ENCODE peak calls at places on chromosomes 3 and 15, in four cellular contexts. L is fibroblast of pulmonary artery, F is upper lobe of right lung, J is heart left ventricle. K is an unnamed sample.

GRCh38 chr3:151197981-151198767 is 4.8 kb downstream of the GPR171 start:
- DNase-seq in F (no peak), L (peak), J (no peak), K (no peak)

GRCh38 chr3:159260049-159260662 is 458.3 kb downstream of the MFSD1 start:
- DNase-seq in L (peak), F (no peak), J (no peak), K (peak)

GRCh38 chr15:49415638-49416037 is 7.4 kb upstream of the FGF7 start:
- DNase-seq in J (no peak), F (no peak), L (peak), K (peak)

GRCh38 chr15:68384451-68385239 is 47.3 kb downstream of the ITGA11 start:
- DNase-seq in J (no peak), L (peak), F (peak), K (peak)

GRCh38 chr3:195595778-195596531 is 12.2 kb upstream of the APOD start:
- DNase-seq in L (no peak), J (no peak), F (no peak), K (no peak)

GRCh38 chr3:56251343-56251945 is 216.8 kb downstream of the ERC2 start:
- DNase-seq in L (peak), J (no peak), F (no peak), K (peak)

GRCh38 chr15:90046846-90047481 is 45.8 kb downstream of the ZNF710 start:
- DNase-seq in F (peak), J (no peak), L (no peak), K (no peak)

GRCh38 chr3:28286595-28286994 is 45.2 kb downstream of the CMC1 start:
- DNase-seq in L (peak), F (no peak), J (no peak), K (peak)

GRCh38 chr3:32105291-32106131 is 909 bp upstream of the GPD1L start:
- DNase-seq in L (peak), J (no peak), F (no peak), K (no peak)

GRCh38 chr15:101439920-101440319 is 49.6 kb downstream of the PCSK6 start:
- DNase-seq in L (peak), F (no peak), J (no peak), K (peak)

GRCh38 chr15:82642656-82643055 is 4.5 kb downstream of the CPEB1 start:
- DNase-seq in J (no peak), F (no peak), L (no peak), K (no peak)

GRCh38 chr3:124410471-124410870 is 319.8 kb upstream of the UMPS start:
- DNase-seq in L (no peak), F (no peak), J (no peak), K (no peak)

GRCh38 chr3:60803812-60804211 is 447.4 kb downstream of the FHIT start:
- DNase-seq in J (no peak), L (no peak), F (no peak), K (no peak)

GRCh38 chr3:52396907-52397591 is 47.9 kb downstream of the SEMA3G start:
- DNase-seq in L (no peak), F (peak), J (no peak), K (no peak)

GRCh38 chr3:194389269-194389668 is 9.8 kb downstream of the GP5 start:
- DNase-seq in L (no peak), F (peak), J (no peak), K (no peak)

GRCh38 chr3:120418866-120419490 is 31.8 kb downstream of the FSTL1 start:
- DNase-seq in J (no peak), L (peak), F (peak), K (no peak)

GRCh38 chr3:111072016-111072891 is 638 bp downstream of the NECTIN3 start:
- DNase-seq in L (peak), F (peak), J (peak), K (no peak)

GRCh38 chr3:106635271-106635670 is 742.0 kb upstream of the CCDC54 start:
- DNase-seq in F (no peak), J (no peak), L (peak), K (peak)

GRCh38 chr3:181484026-181484425 is 227.7 kb upstream of the SOX2 start:
- DNase-seq in L (no peak), J (no peak), F (no peak), K (no peak)

GRCh38 chr3:53166781-53167291 is 5.8 kb downstream of the PRKCD start:
- DNase-seq in L (peak), J (peak), F (peak), K (peak)

GRCh38 chr15:62099171-62099601 is 32.4 kb downstream of the C2CD4A start:
- DNase-seq in F (no peak), L (peak), J (no peak), K (no peak)

GRCh38 chr3:5021571-5022092 is 42.4 kb downstream of the BHLHE40 start:
- DNase-seq in F (no peak), L (peak), J (no peak), K (no peak)

GRCh38 chr3:195147649-195148121 is 123.3 kb downstream of the XXYLT1 start:
- DNase-seq in L (peak), J (peak), F (no peak), K (no peak)

GRCh38 chr3:143751643-143752178 is 96.6 kb downstream of the SLC9A9 start:
- DNase-seq in L (no peak), F (no peak), J (no peak), K (no peak)

GRCh38 chr3:64166584-64167155 is 58.6 kb downstream of the PRICKLE2 start:
- DNase-seq in F (no peak), J (no peak), L (peak), K (no peak)
- TF ChIP-seq CTCF in F (no peak), J (peak), L (peak), K (peak)

GRCh38 chr3:177816667-177817208 is 619.5 kb upstream of the TBL1XR1 start:
- DNase-seq in J (no peak), L (peak), F (no peak), K (no peak)
- TF ChIP-seq CTCF in J (no peak), L (peak), F (no peak), K (peak)

GRCh38 chr15:81335631-81336030 is 11.7 kb upstream of the STARD5 start:
- DNase-seq in J (no peak), L (no peak), F (no peak), K (no peak)

GRCh38 chr15:81337241-81337640 is 13.3 kb upstream of the STARD5 start:
- DNase-seq in L (no peak), J (no peak), F (no peak), K (no peak)

GRCh38 chr15:81337713-81338157 is 13.8 kb upstream of the STARD5 start:
- DNase-seq in L (peak), F (no peak), J (no peak), K (no peak)

GRCh38 chr15:81334768-81335447 is 11.0 kb upstream of the STARD5 start:
- DNase-seq in L (peak), J (no peak), F (no peak), K (no peak)

GRCh38 chr15:81336568-81336967 is 12.6 kb upstream of the STARD5 start:
- DNase-seq in F (no peak), J (no peak), L (peak), K (no peak)
- TF ChIP-seq CTCF in F (peak), J (no peak), L (peak), K (peak)

GRCh38 chr3:44529927-44530326 is 25.1 kb upstream of the ZKSCAN7 start:
- DNase-seq in F (no peak), L (peak), J (no peak), K (no peak)
- TF ChIP-seq CTCF in F (no peak), L (peak), J (no peak), K (peak)

GRCh38 chr15:71780349-71780976 is 29.9 kb upstream of the NR2E3 start:
- DNase-seq in L (peak), J (no peak), F (no peak), K (peak)
- TF ChIP-seq CTCF in L (peak), J (peak), F (peak), K (peak)

DNA sequence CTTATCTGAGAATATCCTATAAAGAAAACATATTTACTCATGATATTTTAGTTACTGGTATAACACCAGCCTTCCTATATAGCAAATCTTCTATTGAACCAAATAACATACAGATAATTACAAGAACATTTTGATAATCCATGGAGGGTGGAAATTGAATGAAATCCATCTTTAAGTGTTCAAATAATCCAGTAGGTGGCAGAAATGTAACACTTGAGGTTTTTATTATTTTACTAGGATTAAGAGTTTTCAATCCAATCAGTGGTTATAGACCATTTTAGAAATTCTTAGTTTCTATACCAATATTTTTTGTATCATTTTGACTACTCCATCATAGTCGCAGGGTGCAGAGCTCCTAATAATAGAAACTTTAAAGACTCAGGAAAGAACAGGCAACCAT is 101.9 kb upstream of the KCNH8 start:
- DNase-seq in F (no peak), L (peak), J (no peak), K (no peak)
- TF ChIP-seq CTCF in F (peak), L (no peak), J (no peak), K (no peak)

GRCh38 chr3:145623349-145623748 is 537.6 kb downstream of the PLOD2 start:
- DNase-seq in J (no peak), F (no peak), L (no peak), K (no peak)

GRCh38 chr3:145620002-145620401 is 541.0 kb downstream of the PLOD2 start:
- DNase-seq in L (no peak), F (no peak), J (no peak), K (no peak)

GRCh38 chr3:145620486-145620885 is 540.5 kb downstream of the PLOD2 start:
- DNase-seq in F (no peak), J (no peak), L (no peak), K (no peak)
- TF ChIP-seq CTCF in F (no peak), J (no peak), L (no peak), K (no peak)

GRCh38 chr3:76724075-76724474 is 315.8 kb upstream of the ROBO2 start:
- DNase-seq in L (no peak), F (no peak), J (no peak), K (no peak)
- TF ChIP-seq CTCF in L (no peak), F (no peak), J (no peak), K (no peak)

DNA sequence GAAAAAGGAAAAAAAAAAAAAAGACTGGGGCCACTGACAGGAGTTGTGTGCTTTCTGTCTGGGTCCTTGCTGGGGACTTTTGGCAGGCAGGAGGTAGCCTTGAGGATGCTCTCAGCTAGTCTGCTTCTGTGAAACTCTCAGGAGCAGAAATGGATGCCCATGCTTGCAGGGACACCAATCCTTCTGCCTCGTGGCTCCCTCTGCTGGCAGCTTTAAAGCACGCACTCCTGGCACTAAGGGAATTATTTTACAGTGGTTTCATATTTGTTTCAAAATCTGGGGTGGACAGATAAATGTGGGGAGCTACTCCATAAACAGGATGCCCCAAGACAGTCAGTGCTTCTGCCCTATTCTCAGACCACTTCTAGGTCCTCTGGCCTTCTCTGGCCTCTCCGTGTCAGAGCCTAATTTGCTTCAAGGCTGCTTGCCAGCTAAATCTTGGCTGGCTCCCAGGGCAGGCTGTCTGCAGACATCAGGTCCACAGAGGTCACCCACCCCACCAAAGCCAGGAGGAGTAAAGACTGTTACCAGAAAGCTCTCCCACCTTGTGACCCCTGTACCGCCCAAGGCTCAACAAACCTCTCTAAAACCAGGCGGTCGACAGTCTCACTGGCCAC is 17.1 kb downstream of the TRAIP start:
- DNase-seq in J (peak), F (peak), L (peak), K (peak)
- TF ChIP-seq CTCF in J (peak), F (peak), L (peak), K (peak)

GRCh38 chr3:172359231-172359630 is 89.0 kb downstream of the GHSR start:
- DNase-seq in L (no peak), F (no peak), J (no peak), K (no peak)
- TF ChIP-seq CTCF in L (no peak), F (no peak), J (no peak), K (no peak)